ENCODE peak calls at places on chromosomes 6 and 20, in ten cellular contexts. A is OCI-LY7, K is ascending aorta, J is IMR-90, B is HCT116, F is psoas muscle, U is ovary, Z is cardiac muscle cell, L is tibial artery, E is heart left ventricle. V is an unnamed sample. For H3K9me3 and H3K4me1, the result is how much of the 10 kb centered on the place peaks cover.

GRCh38 chr20:10132391-10132790 is 86.2 kb upstream of the SNAP25 start:
- DNase-seq in A (no peak), K (no peak), J (no peak), B (no peak), F (no peak), U (no peak), Z (no peak), L (no peak), E (no peak), V (no peak)

GRCh38 chr6:37624606-37625574 is 72.8 kb downstream of the MDGA1 start:
- DNase-seq in A (no peak), K (no peak), J (no peak), B (no peak), F (peak), U (peak), Z (peak), L (peak), E (peak), V (peak)

GRCh38 chr6:127842562-127842961 is 58.3 kb downstream of the THEMIS start:
- DNase-seq in A (no peak), K (no peak), J (no peak), B (no peak), F (no peak), U (no peak), Z (no peak), L (no peak), E (no peak), V (no peak)

GRCh38 chr6:91082311-91082803 is 495.5 kb upstream of the MAP3K7 start:
- DNase-seq in A (no peak), K (no peak), J (peak), B (no peak), F (no peak), U (peak), Z (peak), L (no peak), E (no peak), V (no peak)

GRCh38 chr6:20312581-20312980 is 89.1 kb upstream of the E2F3 start:
- DNase-seq in A (no peak), K (no peak), J (peak), B (no peak), F (no peak), U (no peak), Z (no peak), L (no peak), E (no peak), V (no peak)

GRCh38 chr6:43724914-43725642 is 37.5 kb upstream of the MRPS18A start:
- DNase-seq in A (peak), K (peak), J (peak), B (peak), F (peak), U (peak), Z (peak), L (peak), E (peak), V (peak)

GRCh38 chr6:10014561-10014960 is 400.3 kb downstream of the TFAP2A start:
- DNase-seq in A (no peak), K (no peak), J (peak), B (no peak), F (no peak), U (no peak), Z (no peak), L (no peak), E (no peak), V (no peak)

GRCh38 chr6:43476744-43477143 is 626 bp upstream of the TJAP1 start:
- DNase-seq in A (peak), K (no peak), J (no peak), B (no peak), F (no peak), U (no peak), Z (no peak), L (no peak), E (no peak), V (peak)

GRCh38 chr6:43368517-43369160 is 808 bp downstream of the ZNF318 start:
- DNase-seq in A (peak), K (no peak), J (peak), B (no peak), F (peak), U (peak), Z (peak), L (peak), E (peak), V (no peak)

GRCh38 chr6:158061361-158061708 is 79.7 kb downstream of the SYNJ2 start:
- DNase-seq in A (no peak), K (no peak), J (no peak), B (no peak), F (no peak), U (no peak), Z (no peak), L (no peak), E (no peak), V (no peak)

GRCh38 chr6:154410619-154411044 is 54.0 kb upstream of the IPCEF1 start:
- DNase-seq in A (no peak), K (no peak), J (peak), B (peak), F (peak), U (peak), Z (peak), L (peak), E (no peak), V (no peak)

GRCh38 chr6:33761922-33762629 is 15.4 kb upstream of the IP6K3 start:
- DNase-seq in A (peak), K (no peak), J (peak), B (no peak), F (peak), U (no peak), Z (peak), L (no peak), E (peak), V (no peak)

GRCh38 chr6:42322676-42323075 is 105.0 kb upstream of the MRPS10 start:
- DNase-seq in A (no peak), K (no peak), J (no peak), B (no peak), F (no peak), U (no peak), Z (no peak), L (no peak), E (no peak), V (no peak)

GRCh38 chr20:18719426-18719825 is 94.2 kb upstream of the SCP2D1 start:
- DNase-seq in A (no peak), K (no peak), J (peak), B (no peak), F (no peak), U (no peak), Z (peak), L (no peak), E (no peak), V (no peak)

GRCh38 chr20:57525328-57526053 is 551 bp upstream of the CTCFL start:
- DNase-seq in A (no peak), K (no peak), J (no peak), B (no peak), F (no peak), U (no peak), Z (no peak), L (no peak), E (no peak), V (no peak)

GRCh38 chr20:6715350-6716063 is 52.0 kb upstream of the BMP2 start:
- DNase-seq in A (no peak), K (no peak), J (no peak), B (no peak), F (no peak), U (no peak), Z (no peak), L (peak), E (no peak), V (no peak)

GRCh38 chr20:45913105-45913504 is 1.1 kb upstream of the PLTP start:
- DNase-seq in A (no peak), K (no peak), J (peak), B (no peak), F (no peak), U (no peak), Z (no peak), L (no peak), E (no peak), V (no peak)

GRCh38 chr6:33172307-33173227 is 19.7 kb downstream of the COL11A2 start:
- DNase-seq in A (peak), K (no peak), J (peak), B (peak), F (no peak), U (no peak), Z (peak), L (no peak), E (no peak), V (no peak)

GRCh38 chr6:31079656-31080261 is 32.6 kb downstream of the C6orf15 start:
- DNase-seq in A (peak), K (no peak), J (peak), B (peak), F (peak), U (peak), Z (peak), L (peak), E (no peak), V (peak)

GRCh38 chr6:110626442-110626841 is 150.0 kb upstream of the SLC22A16 start:
- DNase-seq in A (no peak), K (no peak), J (no peak), B (no peak), F (no peak), U (no peak), Z (no peak), L (no peak), E (no peak), V (no peak)

GRCh38 chr20:38298768-38299288 is 5.1 kb upstream of the BPI start:
- DNase-seq in A (no peak), K (peak), J (peak), B (no peak), F (peak), U (peak), Z (peak), L (peak), E (peak), V (no peak)

GRCh38 chr6:33894438-33894837 is 90.6 kb upstream of the MLN start:
- DNase-seq in A (no peak), K (no peak), J (no peak), B (no peak), F (no peak), U (no peak), Z (peak), L (no peak), E (no peak), V (no peak)

GRCh38 chr20:18077157-18077556 is 19.4 kb upstream of the OVOL2 start:
- DNase-seq in A (no peak), K (no peak), J (no peak), B (no peak), F (no peak), U (no peak), Z (no peak), L (no peak), E (no peak), V (no peak)

GRCh38 chr6:69825904-69826303 is 29.1 kb upstream of the LMBRD1 start:
- DNase-seq in A (no peak), K (no peak), J (peak), B (no peak), F (no peak), U (no peak), Z (peak), L (no peak), E (no peak), V (no peak)

GRCh38 chr6:10424005-10424404 is 9.1 kb upstream of the TFAP2A start:
- DNase-seq in A (peak), K (no peak), J (no peak), B (no peak), F (no peak), U (no peak), Z (no peak), L (no peak), E (no peak), V (no peak)

GRCh38 chr6:11681357-11681756 is 97.2 kb downstream of the ADTRP start:
- DNase-seq in A (no peak), K (no peak), J (no peak), B (no peak), F (no peak), U (no peak), Z (no peak), L (no peak), E (no peak), V (no peak)

GRCh38 chr6:130018830-130019795 is 732 bp downstream of the L3MBTL3 start:
- DNase-seq in A (peak), K (no peak), J (peak), B (no peak), F (peak), U (peak), Z (peak), L (peak), E (peak), V (peak)
- H3K27ac ChIP-seq in A (peak), K (peak), J (peak), B (peak), F (peak), U (peak), Z (no peak), L (peak), E (peak), V (peak)

GRCh38 chr20:55605594-55605993 is 399.7 kb downstream of the CBLN4 start:
- DNase-seq in A (no peak), K (no peak), J (no peak), B (no peak), F (no peak), U (no peak), Z (no peak), L (no peak), E (no peak), V (no peak)
- H3K9me3 ChIP-seq in A (under half), K (under half), J (under half), B (under half), F (under half), U (under half), Z (under half), L (under half), E (under half), V (under half)

GRCh38 chr6:149478631-149479314 is 6.0 kb downstream of the ZC3H12D start:
- DNase-seq in A (no peak), K (no peak), J (no peak), B (no peak), F (no peak), U (no peak), Z (no peak), L (no peak), E (no peak), V (no peak)
- H3K4me1 ChIP-seq in A (half or more), K (under half), J (under half), B (under half), F (under half), U (under half), Z (under half), L (under half), E (under half), V (half or more)

DNA sequence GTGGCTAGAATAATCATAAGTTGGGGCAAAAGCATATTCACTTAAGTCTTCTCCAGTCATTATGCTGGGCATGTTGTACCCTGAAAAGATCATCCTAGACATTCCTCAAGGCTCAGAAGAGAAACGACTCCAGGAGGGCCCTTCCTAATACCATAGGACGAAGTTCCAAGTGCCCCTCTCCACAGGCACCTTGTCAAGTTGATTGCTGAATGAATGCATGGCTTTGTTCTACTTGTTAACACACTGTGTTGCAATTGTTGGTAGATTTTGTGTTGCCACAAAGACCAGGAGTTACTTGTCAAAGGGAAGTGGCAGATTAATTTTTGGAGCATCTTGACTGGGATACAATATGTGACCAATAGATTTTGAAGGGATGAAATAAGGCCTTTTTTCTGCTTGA is 194.3 kb upstream of the SMLR1 start:
- DNase-seq in A (no peak), K (no peak), J (no peak), B (no peak), F (no peak), U (no peak), Z (peak), L (no peak), E (no peak), V (no peak)
- H3K27ac ChIP-seq in A (no peak), K (no peak), J (no peak), B (no peak), F (no peak), U (no peak), Z (no peak), L (no peak), E (no peak), V (no peak)